ENCODE peak calls at places on chromosomes 13 and 19, in seven cellular contexts. F, R, W, G, A, O and V are unnamed samples.

GRCh38 chr13:53200498-53201453 is 172.2 kb downstream of the OLFM4 start:
- DNase-seq in A (no peak), R (no peak), O (peak), F (peak), G (no peak), W (peak), V (peak)

GRCh38 chr13:46606915-46607413 is 54.0 kb downstream of the LRCH1 start:
- DNase-seq in R (no peak), A (no peak), W (no peak), O (no peak), F (no peak), G (no peak), V (no peak)

GRCh38 chr19:13839938-13840750 is 36.8 kb upstream of the NANOS3 start:
- DNase-seq in F (peak), O (no peak), A (peak), G (no peak), W (no peak), R (peak), V (peak)

GRCh38 chr13:49022472-49023144 is 46.9 kb downstream of the FNDC3A start:
- DNase-seq in F (no peak), W (no peak), R (peak), A (no peak), O (no peak), G (no peak), V (no peak)

GRCh38 chr13:77918391-77919261 is at the start of gene EDNRB:
- DNase-seq in F (peak), G (no peak), A (no peak), O (peak), W (no peak), R (no peak), V (no peak)

GRCh38 chr13:76812971-76813691 is 73.1 kb downstream of the KCTD12 start:
- DNase-seq in A (no peak), R (no peak), G (no peak), W (no peak), F (no peak), O (no peak), V (no peak)

GRCh38 chr13:46176756-46177155 is 5.2 kb downstream of the LCP1 start:
- DNase-seq in O (peak), A (no peak), R (no peak), F (no peak), G (no peak), W (no peak), V (no peak)

GRCh38 chr13:50127017-50127725 is 111.9 kb downstream of the KCNRG start:
- DNase-seq in F (peak), A (peak), R (no peak), G (no peak), O (no peak), W (no peak), V (peak)

GRCh38 chr19:16876904-16877361 is 11.9 kb upstream of the F2RL3 start:
- DNase-seq in O (no peak), W (no peak), F (no peak), A (no peak), G (no peak), R (no peak), V (no peak)

GRCh38 chr19:14073232-14073924 is 792 bp downstream of the MISP3 start:
- DNase-seq in F (peak), G (peak), W (no peak), A (peak), O (peak), R (peak), V (peak)

GRCh38 chr19:13938361-13939027 is at the start of gene PODNL1:
- DNase-seq in A (no peak), F (peak), W (no peak), R (peak), G (no peak), O (peak), V (no peak)

GRCh38 chr13:21668665-21669599 is 1.9 kb upstream of the FGF9 start:
- DNase-seq in G (no peak), A (peak), O (no peak), F (peak), W (no peak), R (peak), V (peak)

GRCh38 chr19:50728084-50728737 is 5.0 kb downstream of the CLEC11A start:
- DNase-seq in W (peak), R (peak), A (no peak), F (peak), G (peak), O (peak), V (no peak)

GRCh38 chr13:75329097-75329496 is 152.9 kb downstream of the TBC1D4 start:
- DNase-seq in A (no peak), F (no peak), O (no peak), R (no peak), W (no peak), G (no peak), V (no peak)

GRCh38 chr13:45542878-45543277 is 72.7 kb downstream of the ERICH6B start:
- DNase-seq in F (no peak), O (no peak), W (no peak), G (no peak), A (no peak), R (no peak), V (no peak)

GRCh38 chr13:76016799-76017198 is 380.7 kb downstream of the LMO7 start:
- DNase-seq in A (no peak), F (no peak), G (no peak), R (peak), W (peak), O (peak), V (peak)

GRCh38 chr19:23002690-23003422 is at the start of gene ZNF728:
- DNase-seq in G (no peak), F (no peak), A (no peak), O (peak), W (peak), R (no peak), V (no peak)

GRCh38 chr19:21751379-21751778 is 16.0 kb downstream of the ZNF100 start:
- DNase-seq in F (no peak), A (no peak), W (no peak), G (no peak), R (peak), O (no peak), V (no peak)

GRCh38 chr19:14952767-14953166 is 11.5 kb downstream of the OR7C2 start:
- DNase-seq in O (no peak), G (no peak), W (no peak), A (no peak), F (no peak), R (no peak), V (no peak)